ENCODE peak calls at places on chromosomes 16 and 17, in four cellular contexts. Y, S, H and R are unnamed samples.

GRCh38 chr17:41664587-41665565 is 23.8 kb upstream of the EIF1 start:
- DNase-seq in Y (no peak), S (no peak), H (no peak), R (no peak)

GRCh38 chr16:15564619-15565339 is 78.2 kb downstream of the MARF1 start:
- DNase-seq in Y (peak; percentile 35), S (no peak), H (no peak), R (no peak)

GRCh38 chr17:60577147-60577925 is 22.7 kb upstream of the PPM1D start:
- DNase-seq in Y (peak; percentile 72), S (peak; percentile 45), H (no peak), R (no peak)

GRCh38 chr16:53043462-53043861 is 9.2 kb downstream of the CHD9NB start:
- DNase-seq in Y (no peak), S (no peak), H (no peak), R (peak; percentile 78)

GRCh38 chr17:289409-289808 is 63.2 kb downstream of the RPH3AL start:
- DNase-seq in Y (no peak), S (no peak), H (no peak), R (no peak)

GRCh38 chr17:40607641-40608040 is 40.0 kb downstream of the SMARCE1 start:
- DNase-seq in Y (no peak), S (no peak), H (no peak), R (no peak)

GRCh38 chr17:19712436-19713004 is 3.9 kb downstream of the SLC47A2 start:
- DNase-seq in Y (no peak), S (no peak), H (no peak), R (no peak)

GRCh38 chr17:49469831-49470568 is 25.1 kb upstream of the NGFR start:
- DNase-seq in Y (no peak), S (peak; percentile 82), H (peak; percentile 80), R (no peak)

GRCh38 chr16:17585449-17586080 is 114.8 kb upstream of the XYLT1 start:
- DNase-seq in Y (no peak), S (no peak), H (no peak), R (no peak)

GRCh38 chr17:61684818-61685217 is 93.8 kb upstream of the NACA2 start:
- DNase-seq in Y (no peak), S (no peak), H (no peak), R (no peak)

GRCh38 chr16:17970816-17971291 is 365.7 kb downstream of the NPIPA8 start:
- DNase-seq in Y (no peak), S (no peak), H (no peak), R (peak; percentile 26)

GRCh38 chr16:56347166-56347565 is 78.2 kb downstream of the AMFR start:
- DNase-seq in Y (no peak), S (no peak), H (no peak), R (no peak)

GRCh38 chr17:54972406-54973138 is 4.0 kb downstream of the STXBP4 start:
- DNase-seq in Y (no peak), S (no peak), H (no peak), R (no peak)

GRCh38 chr17:69358688-69359596 is 32.0 kb upstream of the ABCA5 start:
- DNase-seq in Y (no peak), S (peak; percentile 88), H (no peak), R (peak; percentile 92)

GRCh38 chr17:36851230-36851629 is 86.0 kb upstream of the LHX1 start:
- DNase-seq in Y (peak; percentile 45), S (no peak), H (no peak), R (no peak)

GRCh38 chr16:74309789-74310781 is 13.5 kb downstream of the PSMD7 start:
- DNase-seq in Y (peak; percentile 56), S (no peak), H (no peak), R (peak; percentile 65)

GRCh38 chr16:27983244-27983643 is 80.3 kb downstream of the GSG1L start:
- DNase-seq in Y (no peak), S (no peak), H (no peak), R (no peak)
- H4K5ac ChIP-seq in Y (no peak overlapping the region), S (no peak overlapping the region), H (no peak overlapping the region), R (no peak overlapping the region)

DNA sequence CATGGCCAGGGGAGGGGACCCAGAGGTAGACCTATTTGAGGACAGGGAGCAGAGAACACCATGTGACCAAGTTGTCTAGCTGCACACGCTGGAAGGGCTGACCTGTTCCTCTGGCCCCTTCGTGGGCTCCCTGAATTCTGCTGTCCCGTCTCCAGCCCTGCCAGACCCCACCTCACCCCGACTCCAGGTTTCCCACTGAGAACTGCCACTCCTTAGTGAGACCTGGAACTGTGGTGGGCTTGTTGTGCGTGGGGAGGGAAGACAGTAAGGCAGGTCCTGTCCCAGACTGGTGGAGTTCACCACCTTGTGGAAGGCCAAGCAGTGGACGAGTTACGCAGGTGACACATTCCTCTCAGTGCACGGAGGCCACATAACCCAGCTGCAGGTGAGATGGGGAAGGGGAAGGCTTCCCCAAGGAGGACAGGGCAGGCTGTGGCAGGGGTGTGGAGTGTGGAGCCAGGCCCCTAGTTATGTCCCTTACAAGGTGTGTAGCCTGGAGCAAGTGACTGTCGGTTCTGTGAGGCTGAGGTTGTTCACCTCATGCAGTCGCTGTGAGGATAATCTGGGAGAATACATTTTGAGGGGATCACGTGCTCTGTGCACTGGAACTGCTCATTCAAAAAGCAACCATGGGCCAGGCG is 54.7 kb downstream of the USP22 start:
- DNase-seq in Y (no peak), S (peak; percentile 31), H (no peak), R (no peak)
- H3K18ac ChIP-seq in Y (no peak overlapping the region), S (no peak overlapping the region), H (no peak overlapping the region), R (no peak overlapping the region)

DNA sequence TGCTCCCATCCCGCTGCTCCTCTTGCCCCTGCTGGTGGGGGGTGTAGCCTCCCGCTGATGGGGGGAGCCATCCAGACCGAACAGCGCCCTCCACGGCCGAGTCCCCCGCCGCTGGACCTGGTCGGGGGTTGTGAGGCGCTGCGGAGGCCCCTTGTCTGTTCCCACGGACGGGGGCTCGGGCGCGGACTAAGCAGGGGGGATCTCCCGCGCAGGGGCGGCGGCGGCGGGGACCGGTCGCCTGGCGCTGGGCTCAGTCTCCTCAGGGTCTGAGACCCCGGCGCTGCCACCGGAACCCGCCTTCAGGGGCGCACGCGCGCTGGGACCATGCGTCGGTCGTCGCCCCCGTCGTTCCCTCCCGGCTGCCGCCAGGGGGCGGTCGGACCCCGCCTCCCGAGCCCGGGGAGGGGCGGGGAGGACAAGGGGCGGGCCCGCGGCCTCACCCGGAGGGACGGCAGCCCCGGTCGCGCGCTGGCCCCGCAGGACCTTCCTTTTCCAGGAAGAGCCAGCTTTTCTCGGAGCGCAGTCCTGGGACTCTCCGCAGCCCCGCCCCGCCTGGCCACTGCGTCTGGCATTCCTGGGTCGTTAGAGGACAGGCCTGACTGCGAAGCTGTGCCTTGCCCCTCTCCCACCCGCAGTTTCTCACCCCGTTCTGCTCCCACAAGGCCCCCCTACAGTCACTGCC is 6.3 kb upstream of the IL32 start:
- DNase-seq in Y (peak; percentile 81), S (peak; percentile 92), H (peak; percentile 96), R (peak; percentile 94)
- H3K4ac ChIP-seq in Y (peak overlapping the region; percentile 93), S (no peak overlapping the region), H (no peak overlapping the region), R (no peak overlapping the region)

GRCh38 chr17:11598274-11599221 is at the start of gene DNAH9:
- DNase-seq in Y (no peak), S (peak; percentile 99), H (peak; percentile 96), R (peak; percentile 99)
- H4K5ac ChIP-seq in Y (no peak within 1 kb of the TSS), S (no peak within 1 kb of the TSS), H (no peak within 1 kb of the TSS), R (no peak within 1 kb of the TSS)